ENCODE peak calls at places on chromosome 20, in nine cellular contexts. N is GM12865, M is AG04450, Y is ascending aorta, X is mesothelial cell of epicardium, A is ovary, K is sigmoid colon, C is GM20000, V is A549. Z is an unnamed sample.

GRCh38 chr20:24735263-24735662 is 213.8 kb upstream of the CST7 start:
- DNase-seq in N (no peak), M (no peak), X (no peak), C (no peak), Y (no peak), V (no peak), A (no peak), K (no peak), Z (peak; percentile 53)

GRCh38 chr20:41853803-41854202 is 235.6 kb upstream of the CHD6 start:
- DNase-seq in C (no peak), X (no peak), N (no peak), M (no peak), V (no peak), K (no peak), Y (no peak), A (no peak), Z (no peak)

GRCh38 chr20:61951695-61952533 is 113.8 kb downstream of the TAF4 start:
- DNase-seq in A (peak; percentile 80), C (no peak), K (peak; percentile 46), M (no peak), N (no peak), Y (no peak), X (peak; percentile 82), V (no peak), Z (peak; percentile 84)

GRCh38 chr20:3749689-3750639 is 17.5 kb downstream of the HSPA12B start:
- DNase-seq in X (peak; percentile 75), M (no peak), K (peak; percentile 66), N (peak; percentile 35), V (peak; percentile 98), A (no peak), Y (no peak), C (peak; percentile 83), Z (no peak)

GRCh38 chr20:52972965-52973819 is 1.0 kb downstream of the TSHZ2 start:
- DNase-seq in V (no peak), X (peak; percentile 58), M (no peak), N (peak; percentile 11), A (peak; percentile 51), C (no peak), K (peak; percentile 64), Y (no peak), Z (no peak)

GRCh38 chr20:23205656-23206055 is 119.5 kb upstream of the CD93 start:
- DNase-seq in V (no peak), N (no peak), K (peak; percentile 93), C (no peak), X (no peak), A (no peak), Y (peak; percentile 44), M (no peak), Z (no peak)

GRCh38 chr20:845226-845868 is 11.8 kb downstream of the FAM110A start:
- DNase-seq in C (no peak), N (no peak), A (no peak), X (no peak), M (no peak), K (no peak), Y (no peak), V (no peak), Z (no peak)

GRCh38 chr20:62235777-62236157 is 2.6 kb upstream of the OSBPL2 start:
- DNase-seq in N (no peak), K (no peak), V (no peak), C (no peak), A (no peak), X (no peak), Y (no peak), M (no peak), Z (no peak)

GRCh38 chr20:8331740-8332412 is 199.8 kb downstream of the PLCB1 start:
- DNase-seq in Y (no peak), K (no peak), C (no peak), M (peak; percentile 21), A (no peak), N (no peak), X (no peak), V (no peak), Z (no peak)

GRCh38 chr20:39433461-39433860 is 471.3 kb downstream of the DHX35 start:
- DNase-seq in Y (no peak), X (no peak), C (no peak), A (no peak), N (no peak), M (no peak), K (no peak), V (no peak), Z (no peak)

GRCh38 chr20:23189854-23190253 is 103.7 kb upstream of the CD93 start:
- DNase-seq in Y (no peak), N (peak; percentile 22), X (no peak), C (no peak), V (no peak), A (no peak), K (no peak), M (no peak), Z (no peak)

GRCh38 chr20:38935285-38935684 is 9.1 kb downstream of the FAM83D start:
- DNase-seq in X (no peak), V (peak; percentile 51), N (no peak), A (no peak), K (no peak), Y (no peak), M (no peak), C (no peak), Z (no peak)

GRCh38 chr20:23245553-23246128 is 105.0 kb upstream of the NXT1 start:
- DNase-seq in V (peak; percentile 75), K (no peak), Y (no peak), C (peak; percentile 72), X (peak; percentile 45), A (no peak), N (peak; percentile 78), M (no peak), Z (peak; percentile 76)

GRCh38 chr20:41138217-41138526 is 829 bp downstream of the PLCG1 start:
- DNase-seq in X (no peak), C (no peak), V (no peak), M (no peak), A (no peak), N (no peak), Y (no peak), K (no peak), Z (no peak)

GRCh38 chr20:4038047-4038459 is 22.7 kb upstream of the RNF24 start:
- DNase-seq in A (no peak), M (no peak), V (no peak), N (peak; percentile 91), X (peak; percentile 57), C (peak; percentile 90), K (peak; percentile 84), Y (peak; percentile 31), Z (no peak)

GRCh38 chr20:12670292-12670691 is 338.5 kb upstream of the SPTLC3 start:
- DNase-seq in N (no peak), X (no peak), C (no peak), K (no peak), Y (no peak), V (no peak), A (no peak), M (no peak), Z (no peak)

GRCh38 chr20:1474817-1475603 is 8.4 kb upstream of the NSFL1C start:
- DNase-seq in C (no peak), A (no peak), M (no peak), V (no peak), Y (no peak), K (no peak), N (no peak), X (no peak), Z (no peak)

GRCh38 chr20:25483431-25484132 is 76.1 kb downstream of the GINS1 start:
- DNase-seq in Y (no peak), M (no peak), C (no peak), K (no peak), N (no peak), V (no peak), X (no peak), A (no peak), Z (no peak)

GRCh38 chr20:13261460-13262301 is 40.6 kb downstream of the ISM1 start:
- DNase-seq in X (peak; percentile 61), N (peak; percentile 55), K (no peak), M (peak; percentile 8), V (peak; percentile 75), C (peak; percentile 53), A (no peak), Y (no peak), Z (no peak)

GRCh38 chr20:56181593-56181992 is 66.9 kb upstream of the MC3R start:
- DNase-seq in A (no peak), C (no peak), Y (no peak), N (no peak), X (no peak), V (no peak), M (no peak), K (no peak), Z (no peak)
- TF ChIP-seq CTCF in A (no peak), C (no peak), Y (no peak), N (no peak), X (no peak), V (no peak), M (no peak), K (peak; percentile 14), Z (no peak)

DNA sequence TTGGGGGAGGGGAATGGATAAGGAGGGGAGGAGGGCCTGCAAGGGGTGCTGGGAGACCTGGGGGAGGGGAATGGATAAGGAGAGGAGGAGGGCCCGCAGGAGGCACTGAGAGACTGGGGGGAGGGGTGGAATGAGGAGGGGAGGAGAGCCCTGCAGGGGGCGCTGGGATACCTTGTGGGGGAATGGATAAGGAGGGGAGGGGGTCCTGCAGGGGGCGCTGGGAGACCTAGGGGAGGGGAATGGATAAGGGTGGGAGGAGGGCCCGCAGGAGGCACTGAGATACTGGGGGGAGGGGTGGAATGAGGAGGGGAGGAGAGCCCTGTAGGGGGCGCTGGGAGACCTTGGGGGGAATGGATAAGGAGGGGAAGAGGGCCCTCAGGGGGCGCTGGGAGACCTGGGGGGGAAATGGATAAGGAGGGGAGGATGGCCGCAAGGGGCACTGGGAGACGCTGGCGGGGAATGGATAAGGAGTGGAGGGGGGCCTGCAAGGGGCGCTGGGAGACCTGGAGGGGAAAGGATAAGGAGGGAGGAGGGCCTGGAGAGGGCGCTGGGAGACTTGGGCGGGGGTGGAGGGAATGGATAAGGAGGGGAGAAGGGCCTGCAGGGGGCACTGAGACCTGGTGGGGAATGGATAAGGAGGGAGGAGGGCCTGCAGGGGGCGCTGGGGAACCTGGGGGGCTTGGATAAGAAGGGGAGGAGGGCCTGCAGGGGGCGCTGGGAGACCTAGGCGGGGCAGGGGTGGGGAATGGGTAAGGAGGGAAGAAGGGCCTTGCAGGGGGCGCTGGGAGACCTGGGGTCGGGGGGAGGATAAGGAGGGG is 1.3 kb upstream of the CTCFL start:
- DNase-seq in Y (no peak), X (no peak), M (no peak), C (peak; percentile 17), K (no peak), A (no peak), N (peak; percentile 28), V (no peak), Z (no peak)
- TF ChIP-seq CTCF in Y (no peak), X (no peak), M (no peak), C (no peak), K (no peak), A (no peak), N (no peak), V (peak; percentile 15), Z (no peak)

DNA sequence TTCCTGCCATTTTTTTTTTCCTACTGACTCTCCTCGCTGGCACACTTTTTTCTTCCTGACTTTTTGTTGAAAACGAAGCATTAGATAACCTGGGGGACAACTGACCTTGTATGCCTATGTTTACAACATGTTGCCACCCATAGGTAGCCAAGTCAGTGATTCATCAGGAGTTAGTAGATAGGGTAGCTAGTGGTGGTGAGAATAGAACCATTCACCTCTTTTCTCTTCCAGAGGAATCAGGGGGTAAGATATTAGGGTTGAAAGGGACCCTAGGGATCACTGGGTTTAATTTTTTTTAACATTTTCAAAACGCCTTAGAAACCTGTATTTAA is 427.9 kb upstream of the FLRT3 start:
- DNase-seq in N (no peak), M (no peak), X (no peak), Y (no peak), K (no peak), C (no peak), A (no peak), V (no peak), Z (no peak)
- TF ChIP-seq CTCF in N (no peak), M (no peak), X (no peak), Y (no peak), K (no peak), C (no peak), A (no peak), V (no peak), Z (no peak)

GRCh38 chr20:44615169-44615791 is 32.9 kb downstream of the PKIG start:
- DNase-seq in M (no peak), C (no peak), X (no peak), V (no peak), A (no peak), K (no peak), Y (no peak), N (peak; percentile 20), Z (no peak)
- TF ChIP-seq CTCF in M (no peak), C (no peak), X (no peak), V (no peak), A (no peak), K (no peak), Y (no peak), N (no peak), Z (no peak)